ENCODE peak calls at places on chromosome 2, in six cellular contexts. J, B, C, K, D and Q are unnamed samples.

GRCh38 chr2:45885111-45885685 is 233.7 kb downstream of the PRKCE start:
- DNase-seq in J (no peak), B (peak; percentile 51), C (no peak), K (no peak), D (no peak), Q (no peak)

GRCh38 chr2:162390801-162391200 is 46.9 kb downstream of the GCA start:
- DNase-seq in J (no peak), B (no peak), C (no peak), K (no peak), D (no peak), Q (no peak)

GRCh38 chr2:12847694-12848093 is 131.0 kb downstream of the TRIB2 start:
- DNase-seq in J (no peak), B (no peak), C (no peak), K (no peak), D (no peak), Q (no peak)

GRCh38 chr2:96565111-96565510 is 28.6 kb downstream of the ARID5A start:
- DNase-seq in J (no peak), B (no peak), C (no peak), K (no peak), D (no peak), Q (no peak)

GRCh38 chr2:32496657-32497056 is 131.2 kb upstream of the TTC27 start:
- DNase-seq in J (no peak), B (no peak), C (no peak), K (no peak), D (no peak), Q (no peak)

GRCh38 chr2:148607553-148607952 is 37.0 kb upstream of the EPC2 start:
- DNase-seq in J (no peak), B (no peak), C (no peak), K (no peak), D (no peak), Q (no peak)

GRCh38 chr2:150280255-150280654 is 207.2 kb downstream of the RND3 start:
- DNase-seq in J (no peak), B (peak; percentile 88), C (no peak), K (no peak), D (no peak), Q (no peak)

GRCh38 chr2:221380686-221381085 is 191.4 kb downstream of the EPHA4 start:
- DNase-seq in J (peak; percentile 5), B (no peak), C (no peak), K (no peak), D (no peak), Q (no peak)

GRCh38 chr2:36663851-36664715 is 32.4 kb upstream of the VIT start:
- DNase-seq in J (peak; percentile 58), B (peak; percentile 85), C (no peak), K (peak; percentile 23), D (peak; percentile 54), Q (peak; percentile 48)

GRCh38 chr2:157257312-157258252 is at the start of gene GALNT5:
- DNase-seq in J (no peak), B (peak; percentile 62), C (peak; percentile 28), K (peak; percentile 12), D (peak; percentile 9), Q (no peak)

GRCh38 chr2:70735065-70735464 is 32.9 kb downstream of the ADD2 start:
- DNase-seq in J (no peak), B (no peak), C (no peak), K (no peak), D (no peak), Q (no peak)

GRCh38 chr2:223469270-223470057 is 132.7 kb downstream of the SCG2 start:
- DNase-seq in J (no peak), B (peak; percentile 81), C (peak; percentile 10), K (no peak), D (no peak), Q (no peak)

GRCh38 chr2:227872676-227873075 is 1.2 kb downstream of the DAW1 start:
- DNase-seq in J (no peak), B (no peak), C (no peak), K (no peak), D (no peak), Q (no peak)

GRCh38 chr2:227870710-227871374 is 589 bp upstream of the DAW1 start:
- DNase-seq in J (no peak), B (peak; percentile 68), C (no peak), K (no peak), D (no peak), Q (no peak)

GRCh38 chr2:227876536-227876882 is 5.1 kb downstream of the DAW1 start:
- DNase-seq in J (no peak), B (no peak), C (no peak), K (no peak), D (no peak), Q (no peak)

GRCh38 chr2:227867386-227867785 is 4.0 kb upstream of the DAW1 start:
- DNase-seq in J (no peak), B (no peak), C (no peak), K (no peak), D (no peak), Q (no peak)

GRCh38 chr2:227871375-227871788 is at the start of gene DAW1:
- DNase-seq in J (peak; percentile 38), B (peak; percentile 56), C (peak; percentile 58), K (no peak), D (peak; percentile 61), Q (no peak)
- H3K27ac ChIP-seq in J (no peak within 1 kb of the TSS), B (peak within 1 kb of the TSS; percentile 47), C (no peak within 1 kb of the TSS), K (no peak within 1 kb of the TSS), D (no peak within 1 kb of the TSS), Q (no peak within 1 kb of the TSS)

GRCh38 chr2:190697421-190697820 is 48.5 kb downstream of the NAB1 start:
- DNase-seq in J (no peak), B (no peak), C (no peak), K (no peak), D (no peak), Q (no peak)
- H3K4me1 ChIP-seq in J (no peaks in the 10 kb centered on the region), B (no peaks in the 10 kb centered on the region), C (no peaks in the 10 kb centered on the region), K (no peaks in the 10 kb centered on the region), D (peaks cover 7% of the 10 kb centered on the region), Q (no peaks in the 10 kb centered on the region)

GRCh38 chr2:230600881-230601280 is 111.8 kb upstream of the CAB39 start:
- DNase-seq in J (no peak), B (no peak), C (no peak), K (no peak), D (no peak), Q (no peak)
- H3K4me3 ChIP-seq in J (peak overlapping the region; percentile 58), B (no peak overlapping the region), C (no peak overlapping the region), K (no peak overlapping the region), D (no peak overlapping the region), Q (no peak overlapping the region)

GRCh38 chr2:64114063-64114911 is 29.9 kb downstream of the PELI1 start:
- DNase-seq in J (peak; percentile 84), B (peak; percentile 74), C (no peak), K (no peak), D (no peak), Q (no peak)
- H3K27ac ChIP-seq in J (peak overlapping the region; percentile 59), B (no peak overlapping the region), C (peak overlapping the region; percentile 75), K (no peak overlapping the region), D (no peak overlapping the region), Q (no peak overlapping the region)

DNA sequence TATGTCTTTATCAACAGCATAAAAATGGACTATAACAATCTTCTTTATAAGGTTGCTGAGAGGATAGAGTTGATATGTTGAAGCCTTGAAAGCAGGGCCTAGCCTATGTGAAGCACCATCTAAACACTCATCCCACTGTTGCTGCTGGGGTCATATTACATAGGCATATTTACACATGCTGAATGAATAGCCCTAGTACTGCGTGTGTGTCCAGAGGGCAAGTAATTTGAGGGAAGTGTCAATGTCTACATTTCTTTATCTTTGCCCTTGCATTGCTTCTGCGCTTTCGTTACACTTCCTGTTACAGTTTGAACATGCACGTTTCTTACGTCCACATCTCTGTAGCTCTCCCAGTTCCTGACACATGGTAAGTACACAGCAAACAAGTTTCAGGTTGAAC is 280.3 kb upstream of the ATP5MC3 start:
- DNase-seq in J (no peak), B (no peak), C (no peak), K (no peak), D (no peak), Q (no peak)
- H3K4me1 ChIP-seq in J (no peaks in the 10 kb centered on the region), B (no peaks in the 10 kb centered on the region), C (no peaks in the 10 kb centered on the region), K (no peaks in the 10 kb centered on the region), D (peaks cover 2% of the 10 kb centered on the region), Q (no peaks in the 10 kb centered on the region)

DNA sequence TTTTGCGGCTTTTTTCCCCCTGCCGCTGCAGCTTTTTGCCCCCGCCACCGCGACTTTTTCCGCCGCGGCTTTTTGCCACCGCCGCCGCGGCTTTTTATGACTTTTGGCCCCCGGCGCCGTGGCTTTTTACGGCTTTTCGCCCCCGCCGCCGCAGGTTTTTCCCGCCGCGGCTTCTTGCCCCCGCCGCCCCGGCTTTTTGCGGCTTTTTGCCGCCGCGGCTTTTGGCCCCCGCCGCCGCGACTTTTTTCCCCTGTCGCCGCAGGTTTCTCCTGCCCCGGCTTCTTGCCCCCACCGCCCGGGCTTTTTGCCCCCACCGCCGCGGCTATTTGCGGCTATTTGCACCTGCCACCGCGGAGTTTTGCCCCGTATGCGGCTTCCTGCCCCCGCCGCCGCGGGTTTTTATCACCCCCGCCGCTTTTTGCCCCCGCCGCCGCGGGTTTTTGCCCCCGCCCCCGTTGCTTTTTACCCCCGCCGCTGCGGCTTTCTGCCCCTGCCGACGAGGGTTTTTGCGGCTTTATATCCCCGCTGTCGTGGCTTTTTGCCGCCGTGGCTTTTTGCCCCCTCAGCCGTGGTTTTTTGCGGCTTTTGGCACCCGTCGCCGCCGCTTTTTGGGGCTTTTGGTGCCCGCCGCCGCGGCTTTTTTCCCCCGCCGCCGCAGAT is 2750.9 kb downstream of the RPIA start:
- DNase-seq in J (no peak), B (no peak), C (no peak), K (no peak), D (no peak), Q (peak; percentile 30)
- H3K4me3 ChIP-seq in J (no peak overlapping the region), B (peak overlapping the region; percentile 42), C (peak overlapping the region; percentile 48), K (peak overlapping the region; percentile 15), D (peak overlapping the region; percentile 68), Q (no peak overlapping the region)

GRCh38 chr2:215461836-215462532 is 26.1 kb upstream of the FN1 start:
- DNase-seq in J (no peak), B (peak; percentile 39), C (no peak), K (no peak), D (no peak), Q (no peak)
- H3K27ac ChIP-seq in J (no peak overlapping the region), B (no peak overlapping the region), C (no peak overlapping the region), K (no peak overlapping the region), D (no peak overlapping the region), Q (no peak overlapping the region)

GRCh38 chr2:187993516-187993915 is 298.2 kb upstream of the GULP1 start:
- DNase-seq in J (no peak), B (peak; percentile 11), C (no peak), K (no peak), D (no peak), Q (no peak)
- H3K4me1 ChIP-seq in J (no peaks in the 10 kb centered on the region), B (no peaks in the 10 kb centered on the region), C (no peaks in the 10 kb centered on the region), K (no peaks in the 10 kb centered on the region), D (peaks cover 14% of the 10 kb centered on the region), Q (no peaks in the 10 kb centered on the region)